ENCODE peak calls at places on chromosomes 11 and 22, in six cellular contexts. U, S, I, W, K and Q are unnamed samples.
A peak's percentile ranks its signal among the peaks of the same experiment; 100 is the strongest.

GRCh38 chr11:44243086-44243485 is 66.9 kb downstream of the ALX4 start:
- DNase-seq in U (no peak), S (no peak), I (no peak), W (no peak), K (no peak), Q (no peak)

GRCh38 chr22:46564084-46564714 is 26.8 kb upstream of the CELSR1 start:
- DNase-seq in U (no peak), S (no peak), I (peak; percentile 59), W (no peak), K (no peak), Q (peak; percentile 35)

GRCh38 chr22:41481131-41481830 is 12.4 kb downstream of the ACO2 start:
- DNase-seq in U (no peak), S (no peak), I (no peak), W (no peak), K (no peak), Q (no peak)

GRCh38 chr11:68441466-68442230 is 18.9 kb upstream of the PPP6R3 start:
- DNase-seq in U (no peak), S (no peak), I (no peak), W (no peak), K (peak; percentile 14), Q (no peak)

GRCh38 chr22:17724678-17725464 is 49.4 kb downstream of the BID start:
- DNase-seq in U (no peak), S (no peak), I (no peak), W (no peak), K (no peak), Q (no peak)

GRCh38 chr11:22668005-22668796 is 1.8 kb downstream of the GAS2 start:
- DNase-seq in U (no peak), S (no peak), I (no peak), W (no peak), K (no peak), Q (no peak)

GRCh38 chr11:16365456-16366355 is 9.4 kb upstream of the SOX6 start:
- DNase-seq in U (no peak), S (no peak), I (no peak), W (no peak), K (no peak), Q (no peak)

GRCh38 chr22:38398609-38399401 is 56.2 kb downstream of the KCNJ4 start:
- DNase-seq in U (peak; percentile 86), S (peak; percentile 87), I (peak; percentile 95), W (peak; percentile 77), K (peak; percentile 72), Q (no peak)

GRCh38 chr11:19455731-19456130 is 215.0 kb upstream of the E2F8 start:
- DNase-seq in U (no peak), S (no peak), I (no peak), W (no peak), K (no peak), Q (no peak)

GRCh38 chr11:3926458-3927095 is 71.1 kb downstream of the STIM1 start:
- DNase-seq in U (no peak), S (no peak), I (no peak), W (no peak), K (no peak), Q (no peak)

GRCh38 chr11:120021391-120021953 is 116.4 kb downstream of the TRIM29 start:
- DNase-seq in U (no peak), S (no peak), I (no peak), W (no peak), K (no peak), Q (no peak)

GRCh38 chr22:30523646-30524489 is 18.4 kb upstream of the SEC14L4 start:
- DNase-seq in U (no peak), S (no peak), I (no peak), W (no peak), K (peak; percentile 5), Q (no peak)

GRCh38 chr22:36331912-36332622 is 55.7 kb downstream of the MYH9 start:
- DNase-seq in U (no peak), S (peak; percentile 87), I (peak; percentile 64), W (peak; percentile 33), K (peak; percentile 65), Q (peak; percentile 68)

GRCh38 chr11:47573321-47573720 is 5.4 kb downstream of the KBTBD4 start:
- DNase-seq in U (no peak), S (no peak), I (no peak), W (no peak), K (no peak), Q (no peak)

GRCh38 chr11:45245237-45246045 is 40.7 kb downstream of the SYT13 start:
- DNase-seq in U (no peak), S (no peak), I (no peak), W (no peak), K (no peak), Q (no peak)

GRCh38 chr22:21594865-21595452 is 27.4 kb downstream of the UBE2L3 start:
- DNase-seq in U (no peak), S (no peak), I (no peak), W (no peak), K (peak; percentile 21), Q (no peak)

GRCh38 chr11:103624708-103625623 is 411.5 kb upstream of the DDI1 start:
- DNase-seq in U (no peak), S (no peak), I (no peak), W (no peak), K (peak; percentile 86), Q (no peak)

GRCh38 chr11:125390949-125391348 is 105.1 kb downstream of the FEZ1 start:
- DNase-seq in U (no peak), S (no peak), I (no peak), W (no peak), K (peak; percentile 21), Q (no peak)

GRCh38 chr11:23620617-23621016 is 760.3 kb upstream of the CCDC179 start:
- DNase-seq in U (no peak), S (no peak), I (no peak), W (no peak), K (peak; percentile 14), Q (no peak)

GRCh38 chr11:2541321-2541680 is 96.5 kb downstream of the KCNQ1 start:
- DNase-seq in U (no peak), S (no peak), I (no peak), W (no peak), K (no peak), Q (no peak)

GRCh38 chr22:27408068-27408467 is 393.5 kb downstream of the MN1 start:
- DNase-seq in U (no peak), S (no peak), I (no peak), W (no peak), K (no peak), Q (no peak)

GRCh38 chr11:16252373-16252772 is 104.0 kb downstream of the SOX6 start:
- DNase-seq in U (no peak), S (no peak), I (no peak), W (no peak), K (peak; percentile 1), Q (no peak)